ENCODE peak calls at places on chromosomes 4 and X, in seven cellular contexts. G is GM13976, Y is heart left ventricle, N is testis, S is DND-41, E is foreskin keratinocyte, J is AG09319. C is an unnamed sample.

GRCh38 chr4:84879651-84880200 is 86.8 kb downstream of the WDFY3 start:
- DNase-seq in J (no peak), Y (no peak), E (peak; percentile 31), G (no peak), S (no peak), N (no peak), C (no peak)

GRCh38 chrX:135484636-135485289 is 35.7 kb upstream of the INTS6L start:
- DNase-seq in S (peak; percentile 4), Y (no peak), G (peak; percentile 23), N (peak; percentile 16), J (peak; percentile 16), E (peak; percentile 20), C (peak; percentile 24)

GRCh38 chr4:151169900-151170299 is 70.5 kb downstream of the RPS3A start:
- DNase-seq in S (no peak), J (no peak), N (no peak), G (no peak), Y (no peak), E (peak; percentile 41), C (no peak)

GRCh38 chrX:48466696-48467095 is 3.4 kb downstream of the SLC38A5 start:
- DNase-seq in J (no peak), N (no peak), S (peak; percentile 23), E (no peak), G (no peak), Y (no peak), C (peak; percentile 47)

GRCh38 chrX:48703642-48704481 is 7.3 kb downstream of the SUV39H1 start:
- DNase-seq in S (no peak), Y (peak; percentile 42), E (peak; percentile 97), J (no peak), N (no peak), G (no peak), C (no peak)

GRCh38 chr4:83387922-83388676 is 53.5 kb upstream of the HPSE start:
- DNase-seq in J (no peak), S (peak; percentile 71), Y (no peak), E (no peak), G (no peak), N (no peak), C (peak; percentile 67)

GRCh38 chr4:15295421-15296162 is 132.2 kb upstream of the C1QTNF7 start:
- DNase-seq in E (no peak), N (no peak), Y (no peak), S (no peak), G (no peak), J (no peak), C (no peak)

GRCh38 chr4:146342600-146343192 is 128.4 kb downstream of the REELD1 start:
- DNase-seq in Y (no peak), J (no peak), N (peak; percentile 30), G (no peak), S (peak; percentile 19), E (no peak), C (peak; percentile 60)

GRCh38 chr4:7190668-7191545 is 1.4 kb upstream of the SORCS2 start:
- DNase-seq in G (no peak), S (no peak), E (no peak), N (peak; percentile 65), J (no peak), Y (no peak), C (no peak)

GRCh38 chrX:153970398-153971123 is 1.1 kb downstream of the HCFC1 start:
- DNase-seq in S (peak; percentile 84), N (peak; percentile 42), E (peak; percentile 52), Y (peak; percentile 64), G (peak; percentile 64), J (peak; percentile 63), C (no peak)

GRCh38 chrX:111445485-111445884 is 33.5 kb upstream of the DCX start:
- DNase-seq in Y (no peak), S (no peak), J (no peak), N (no peak), E (peak; percentile 10), G (peak; percentile 9), C (no peak)

GRCh38 chr4:39528056-39528465 is 822 bp upstream of the UGDH start:
- DNase-seq in E (no peak), J (peak; percentile 61), N (no peak), Y (no peak), G (no peak), S (no peak), C (no peak)

GRCh38 chr4:39526810-39527295 is 386 bp downstream of the UGDH start:
- DNase-seq in J (no peak), E (no peak), N (peak; percentile 29), S (peak; percentile 47), G (peak; percentile 56), Y (no peak), C (peak; percentile 65)

GRCh38 chr4:39529534-39529933 is 2.3 kb upstream of the UGDH start:
- DNase-seq in J (no peak), S (no peak), Y (no peak), N (no peak), E (no peak), G (no peak), C (no peak)

GRCh38 chr4:39526283-39526682 is 956 bp downstream of the UGDH start:
- DNase-seq in E (no peak), S (no peak), G (peak; percentile 30), J (no peak), N (no peak), Y (no peak), C (no peak)

GRCh38 chr4:39527296-39528055 is at the start of gene UGDH:
- DNase-seq in N (peak; percentile 97), Y (peak; percentile 99), E (peak; percentile 95), S (peak; percentile 91), G (peak; percentile 99), J (peak; percentile 99), C (peak; percentile 92)
- TF ChIP-seq CTCF in N (peak; percentile 8), Y (no peak), E (no peak), S (no peak), G (no peak), J (no peak), C (no peak)

DNA sequence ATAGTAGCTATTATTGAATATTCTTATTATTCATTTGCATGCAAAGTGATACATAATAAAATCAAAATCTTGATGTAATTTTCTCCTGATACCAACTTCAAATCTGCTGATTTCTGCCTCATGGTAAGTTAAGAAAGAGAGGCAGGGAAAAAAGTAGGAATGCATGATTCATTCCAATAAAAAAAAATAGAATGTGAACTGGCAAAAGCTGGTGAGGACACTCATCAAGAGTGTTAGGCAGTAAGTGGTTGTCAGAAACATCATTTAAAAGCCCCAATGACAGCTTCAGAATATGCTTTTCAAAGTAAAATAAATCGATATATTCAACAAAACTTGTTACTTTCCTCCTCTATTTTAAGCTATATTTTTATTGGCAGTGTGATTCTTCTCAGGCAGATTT is 979.1 kb downstream of the TECRL start:
- DNase-seq in J (no peak), N (no peak), Y (no peak), S (no peak), E (peak; percentile 15), G (no peak), C (no peak)
- TF ChIP-seq CTCF in J (no peak), N (no peak), Y (no peak), S (no peak), E (no peak), G (no peak), C (no peak)

DNA sequence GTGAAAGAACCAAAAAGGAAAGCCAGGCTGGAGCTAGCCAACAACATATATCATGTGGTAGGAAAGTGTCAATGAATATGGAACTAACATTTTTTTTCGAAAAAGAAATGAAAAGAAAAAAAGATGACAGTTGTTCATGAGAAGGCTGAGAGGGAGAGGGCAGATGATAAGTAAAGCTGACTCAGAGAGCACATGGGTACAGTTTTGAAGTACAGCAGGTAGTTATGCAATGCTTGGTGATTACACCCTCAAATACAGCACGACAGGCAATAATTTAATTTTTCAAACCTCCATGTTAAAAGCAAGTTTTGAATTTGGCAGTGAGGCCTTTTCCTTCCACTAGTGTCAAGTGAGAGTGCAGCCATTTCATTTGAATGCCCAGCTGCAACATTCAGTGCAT is 21.3 kb upstream of the SLC7A11 start:
- DNase-seq in Y (no peak), S (no peak), G (no peak), E (peak; percentile 68), N (no peak), J (no peak), C (no peak)
- TF ChIP-seq CTCF in Y (no peak), S (no peak), G (no peak), E (no peak), N (no peak), J (no peak), C (no peak)

DNA sequence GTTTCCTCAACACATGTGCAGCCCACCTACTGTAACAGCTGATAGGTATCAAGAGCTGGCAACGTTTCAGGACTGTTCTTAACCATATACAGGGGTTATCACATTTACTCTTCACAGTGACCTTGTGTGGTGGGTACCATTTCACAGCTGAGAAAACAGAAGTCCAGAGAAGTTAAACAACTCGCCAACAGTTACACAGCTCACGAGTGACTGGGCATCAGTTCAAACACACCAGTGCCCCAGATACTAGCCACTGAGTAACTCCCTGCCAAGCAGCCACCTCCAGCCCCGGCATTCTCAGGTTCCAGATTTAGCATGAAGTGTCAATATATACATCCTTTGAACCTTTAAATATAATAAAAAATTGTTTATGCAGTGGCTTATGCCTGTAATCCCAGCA is 7.4 kb downstream of the GPR143 start:
- DNase-seq in G (no peak), J (no peak), S (no peak), E (no peak), N (no peak), Y (no peak), C (no peak)
- TF ChIP-seq CTCF in G (no peak), J (no peak), S (no peak), E (no peak), N (no peak), Y (no peak), C (no peak)

GRCh38 chrX:16842684-16843083 is 27.5 kb downstream of the RBBP7 start:
- DNase-seq in S (no peak), Y (no peak), E (no peak), N (no peak), G (no peak), J (no peak), C (no peak)

GRCh38 chrX:16839852-16840460 is 30.2 kb downstream of the RBBP7 start:
- DNase-seq in E (peak; percentile 61), N (no peak), J (peak; percentile 31), G (no peak), Y (no peak), S (no peak), C (no peak)

GRCh38 chrX:16845686-16846085 is 24.5 kb downstream of the RBBP7 start:
- DNase-seq in S (no peak), N (no peak), Y (no peak), J (no peak), G (no peak), E (no peak), C (no peak)

GRCh38 chrX:16839224-16839851 is 30.8 kb downstream of the RBBP7 start:
- DNase-seq in S (no peak), N (no peak), J (no peak), E (no peak), G (no peak), Y (no peak), C (no peak)

GRCh38 chrX:16843208-16843909 is 26.8 kb downstream of the RBBP7 start:
- DNase-seq in G (no peak), N (no peak), Y (no peak), S (no peak), E (no peak), J (no peak), C (no peak)
- TF ChIP-seq CTCF in G (no peak), N (no peak), Y (no peak), S (no peak), E (no peak), J (no peak), C (no peak)